ENCODE peak calls at places on chromosomes 2 and 18, in nine cellular contexts. Q is psoas muscle, P is brain microvascular endothelial cell, I is HFFc6, L is PC-3, R is IMR-90, V is neural crest cell, F is ovary, C is bronchial epithelial cell. K is an unnamed sample.

GRCh38 chr2:27920148-27920885 is 29.8 kb downstream of the BABAM2 start:
- DNase-seq in Q (no peak), P (peak), I (peak), L (peak), R (peak), V (no peak), F (no peak), C (peak), K (no peak)

GRCh38 chr18:49584431-49584830 is 22.6 kb downstream of the LIPG start:
- DNase-seq in Q (no peak), P (no peak), I (no peak), L (no peak), R (no peak), V (no peak), F (no peak), C (no peak), K (no peak)

GRCh38 chr2:85990084-85990483 is 101.3 kb upstream of the ST3GAL5 start:
- DNase-seq in Q (no peak), P (no peak), I (no peak), L (no peak), R (no peak), V (no peak), F (no peak), C (no peak), K (no peak)

GRCh38 chr2:25025996-25026530 is 15.8 kb upstream of the EFR3B start:
- DNase-seq in Q (no peak), P (no peak), I (no peak), L (no peak), R (no peak), V (no peak), F (no peak), C (no peak), K (no peak)

GRCh38 chr18:69628774-69629359 is 228.2 kb downstream of the DOK6 start:
- DNase-seq in Q (no peak), P (no peak), I (no peak), L (no peak), R (no peak), V (no peak), F (no peak), C (no peak), K (no peak)

GRCh38 chr18:34729264-34729663 is 19.2 kb downstream of the DTNA start:
- DNase-seq in Q (no peak), P (peak), I (peak), L (peak), R (no peak), V (no peak), F (no peak), C (peak), K (no peak)

GRCh38 chr18:75926811-75927210 is 499.3 kb upstream of the SMIM21 start:
- DNase-seq in Q (no peak), P (no peak), I (no peak), L (peak), R (no peak), V (no peak), F (no peak), C (peak), K (no peak)

GRCh38 chr2:217856871-217857270 is 145.9 kb downstream of the TNS1 start:
- DNase-seq in Q (no peak), P (no peak), I (no peak), L (no peak), R (no peak), V (no peak), F (peak), C (no peak), K (peak)

GRCh38 chr2:144198116-144198515 is 321.8 kb downstream of the ZEB2 start:
- DNase-seq in Q (no peak), P (peak), I (peak), L (peak), R (peak), V (no peak), F (no peak), C (peak), K (no peak)

GRCh38 chr2:189951791-189952535 is 110.6 kb downstream of the MSTN start:
- DNase-seq in Q (no peak), P (no peak), I (no peak), L (no peak), R (no peak), V (no peak), F (no peak), C (no peak), K (no peak)

GRCh38 chr2:68762112-68762511 is 27.5 kb downstream of the ARHGAP25 start:
- DNase-seq in Q (no peak), P (no peak), I (no peak), L (no peak), R (no peak), V (no peak), F (no peak), C (no peak), K (no peak)

GRCh38 chr2:239188536-239188935 is 212.3 kb downstream of the HDAC4 start:
- DNase-seq in Q (no peak), P (no peak), I (no peak), L (no peak), R (no peak), V (no peak), F (no peak), C (no peak), K (peak)

GRCh38 chr2:216216951-216217903 is 108.1 kb downstream of the XRCC5 start:
- DNase-seq in Q (no peak), P (peak), I (peak), L (peak), R (peak), V (no peak), F (no peak), C (peak), K (no peak)

GRCh38 chr2:64586883-64587481 is 62.9 kb downstream of the AFTPH start:
- DNase-seq in Q (no peak), P (peak), I (peak), L (peak), R (peak), V (no peak), F (no peak), C (peak), K (no peak)

GRCh38 chr2:106841886-106842645 is 43.9 kb downstream of the ST6GAL2 start:
- DNase-seq in Q (no peak), P (no peak), I (no peak), L (no peak), R (no peak), V (no peak), F (no peak), C (no peak), K (no peak)

GRCh38 chr2:37637985-37638384 is 33.5 kb downstream of the CDC42EP3 start:
- DNase-seq in Q (no peak), P (no peak), I (no peak), L (no peak), R (peak), V (no peak), F (no peak), C (no peak), K (no peak)

DNA sequence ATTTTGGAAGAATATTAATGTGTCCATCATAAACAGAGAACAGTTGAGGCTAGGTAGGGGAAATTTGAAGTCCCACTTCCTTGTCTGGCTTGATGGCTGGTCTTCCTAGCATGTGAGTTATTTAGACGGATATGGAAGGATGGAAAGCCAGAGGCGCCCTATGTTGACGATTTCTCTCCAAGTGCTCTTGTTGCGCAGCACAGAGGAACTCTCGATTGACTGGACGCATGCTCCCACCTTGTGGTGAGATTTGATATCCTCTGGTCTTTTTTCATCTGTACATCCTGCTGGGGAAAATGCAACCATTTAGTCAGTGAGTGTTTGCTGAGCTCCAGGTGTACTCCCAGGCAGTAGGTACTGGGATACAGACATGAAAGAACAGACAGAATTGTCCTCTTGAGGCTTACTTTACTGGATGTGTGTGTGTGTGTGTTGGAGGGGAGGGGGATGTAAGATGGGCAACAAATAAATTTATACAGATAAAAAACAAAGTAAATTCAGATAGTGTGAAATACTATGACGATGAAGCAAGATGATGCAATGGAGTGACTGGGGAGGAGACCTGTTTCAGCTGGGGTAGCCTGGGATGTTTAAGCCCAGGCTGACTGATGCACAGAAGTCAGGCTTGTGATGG is 137.2 kb downstream of the TRIM43 start:
- DNase-seq in Q (peak), P (peak), I (peak), L (peak), R (peak), V (peak), F (peak), C (peak), K (no peak)
- TF ChIP-seq CTCF in Q (peak), P (peak), I (peak), L (peak), R (peak), V (peak), F (peak), C (peak), K (peak)

GRCh38 chr2:20226152-20226545 is 1.2 kb upstream of the SDC1 start:
- DNase-seq in Q (no peak), P (no peak), I (no peak), L (no peak), R (no peak), V (no peak), F (no peak), C (no peak), K (peak)

GRCh38 chr2:20231159-20231558 is 6.2 kb upstream of the SDC1 start:
- DNase-seq in Q (no peak), P (no peak), I (no peak), L (no peak), R (no peak), V (no peak), F (no peak), C (no peak), K (no peak)

GRCh38 chr2:20229322-20230201 is 4.6 kb upstream of the SDC1 start:
- DNase-seq in Q (no peak), P (no peak), I (no peak), L (no peak), R (no peak), V (no peak), F (no peak), C (no peak), K (no peak)

GRCh38 chr2:20225294-20226151 is 593 bp upstream of the SDC1 start:
- DNase-seq in Q (peak), P (no peak), I (peak), L (peak), R (peak), V (peak), F (peak), C (peak), K (peak)

DNA sequence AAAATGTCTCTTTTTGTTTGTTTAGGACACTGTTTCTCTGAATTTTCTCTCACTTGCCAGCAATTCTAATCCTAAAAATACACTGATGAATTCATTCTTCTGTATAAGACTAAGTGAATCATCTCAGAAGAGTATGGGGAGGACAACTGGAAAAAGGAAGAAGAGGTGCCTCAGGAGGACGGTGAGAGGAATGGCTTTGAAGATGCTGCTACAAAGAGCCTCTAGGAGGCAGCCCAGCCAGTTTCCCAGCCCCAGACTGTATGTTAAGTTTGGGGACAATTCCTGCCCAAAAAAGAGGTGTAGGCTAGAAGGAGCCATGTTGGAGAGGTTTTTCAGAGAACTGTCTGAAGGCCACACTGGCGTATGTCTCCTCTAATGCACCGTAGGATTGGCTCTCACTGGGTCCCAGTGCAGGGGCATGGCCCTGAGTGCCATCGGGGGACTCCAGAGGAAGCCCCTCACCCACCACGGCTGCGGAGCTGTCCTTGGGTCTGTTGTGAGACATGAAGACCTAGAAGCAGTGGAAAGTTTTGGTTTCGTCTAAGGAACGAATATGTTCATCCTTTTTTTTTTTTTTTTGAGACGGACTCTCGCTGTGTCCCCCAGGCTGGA is 3.1 kb upstream of the SDC1 start:
- DNase-seq in Q (no peak), P (no peak), I (no peak), L (no peak), R (no peak), V (no peak), F (no peak), C (no peak), K (no peak)
- TF ChIP-seq CTCF in Q (no peak), P (peak), I (peak), L (no peak), R (no peak), V (no peak), F (no peak), C (no peak), K (no peak)

DNA sequence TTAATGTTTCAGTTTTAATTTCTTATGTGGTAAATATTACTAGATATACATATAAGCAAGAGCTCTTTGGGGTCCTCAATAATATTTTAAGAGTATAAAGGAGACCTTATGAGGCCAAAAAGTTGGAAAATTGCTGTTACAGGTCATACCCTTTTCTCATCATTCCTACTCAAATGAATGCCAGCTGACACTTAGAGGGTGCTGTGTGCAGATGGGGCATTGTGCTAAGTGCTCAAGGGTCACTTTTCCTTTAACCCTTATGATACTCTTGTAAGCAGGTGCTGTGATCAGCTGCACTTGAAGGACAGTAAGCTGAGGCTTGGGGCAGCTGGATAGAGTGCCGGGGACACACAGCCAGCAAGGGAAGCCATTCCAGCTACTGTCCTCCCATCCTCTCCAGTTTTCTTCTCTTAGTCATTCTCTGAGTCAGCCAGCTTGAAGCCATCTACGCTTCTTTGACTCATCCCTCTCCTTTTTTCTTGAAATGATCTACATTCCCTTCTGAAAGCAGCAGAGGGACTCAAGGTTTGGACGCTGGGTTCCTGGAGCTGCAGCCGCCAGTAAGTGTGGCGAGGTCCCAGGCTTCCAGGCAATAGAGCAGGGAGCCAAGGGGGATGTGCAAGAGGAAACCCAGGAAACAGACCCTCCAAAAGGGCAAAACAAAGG is 42.0 kb upstream of the CREB1 start:
- DNase-seq in Q (peak), P (peak), I (peak), L (peak), R (peak), V (no peak), F (no peak), C (peak), K (no peak)
- TF ChIP-seq CTCF in Q (no peak), P (peak), I (peak), L (peak), R (peak), V (no peak), F (no peak), C (no peak), K (peak)

GRCh38 chr2:82234283-82234682 is 1929.7 kb upstream of the LRRTM1 start:
- DNase-seq in Q (no peak), P (no peak), I (no peak), L (no peak), R (no peak), V (no peak), F (no peak), C (no peak), K (no peak)
- TF ChIP-seq CTCF in Q (no peak), P (no peak), I (no peak), L (peak), R (no peak), V (peak), F (no peak), C (no peak), K (no peak)

K was measured in chondrocyte.